ENCODE peak calls at places on chromosomes 4 and X, in six cellular contexts. F, U, E, P, W and Z are unnamed samples. For H3K4me1, the result is how much of the 10 kb centered on the place peaks cover.

GRCh38 chr4:183858011-183858615 is 47.0 kb upstream of the STOX2 start:
- DNase-seq in E (no peak), P (no peak), W (peak), F (no peak), U (no peak), Z (no peak)

GRCh38 chr4:142274137-142274536 is 572.0 kb downstream of the INPP4B start:
- DNase-seq in E (no peak), F (no peak), W (no peak), P (no peak), U (no peak), Z (no peak)

GRCh38 chr4:119233750-119234149 is 21.2 kb downstream of the USP53 start:
- DNase-seq in P (no peak), F (no peak), E (no peak), W (no peak), U (no peak), Z (no peak)

GRCh38 chrX:70049406-70049805 is 332 bp downstream of the AWAT2 start:
- DNase-seq in P (no peak), F (no peak), U (no peak), E (no peak), W (no peak), Z (peak)

GRCh38 chrX:20378291-20378920 is 111.7 kb upstream of the RPS6KA3 start:
- DNase-seq in U (no peak), E (no peak), P (no peak), W (no peak), F (no peak), Z (no peak)

GRCh38 chrX:70826715-70827114 is 81.8 kb downstream of the TEX11 start:
- DNase-seq in U (no peak), W (no peak), E (no peak), F (no peak), P (no peak), Z (no peak)

GRCh38 chr4:53861856-53862610 is 202.4 kb downstream of the CHIC2 start:
- DNase-seq in W (no peak), U (no peak), E (no peak), P (no peak), F (no peak), Z (no peak)

GRCh38 chrX:71302461-71303213 is 1.1 kb downstream of the ITGB1BP2 start:
- DNase-seq in P (no peak), U (no peak), W (no peak), F (no peak), E (no peak), Z (no peak)

GRCh38 chr4:124334119-124334518 is 378.4 kb downstream of the ANKRD50 start:
- DNase-seq in F (peak), U (no peak), W (no peak), P (peak), E (peak), Z (no peak)

GRCh38 chr4:168874083-168874482 is 136.0 kb downstream of the CBR4 start:
- DNase-seq in E (no peak), W (no peak), F (no peak), U (no peak), P (no peak), Z (no peak)

GRCh38 chrX:126137899-126138298 is 28.2 kb downstream of the DCAF12L2 start:
- DNase-seq in E (no peak), F (no peak), U (no peak), W (no peak), P (no peak), Z (no peak)

GRCh38 chr4:12545845-12546244 is 938.3 kb downstream of the RAB28 start:
- DNase-seq in U (no peak), F (no peak), P (no peak), E (no peak), W (no peak), Z (no peak)

GRCh38 chr4:10015140-10015753 is 6.0 kb downstream of the SLC2A9 start:
- DNase-seq in E (peak), F (peak), U (no peak), P (no peak), W (no peak), Z (no peak)

GRCh38 chr4:112515278-112516075 is 503 bp downstream of the NEUROG2 start:
- DNase-seq in E (no peak), W (no peak), P (no peak), F (peak), U (peak), Z (no peak)

GRCh38 chrX:24145340-24146186 is 4.0 kb upstream of the ZFX start:
- DNase-seq in U (no peak), F (no peak), P (peak), W (no peak), E (no peak), Z (no peak)

GRCh38 chr4:122827258-122827887 is 742 bp downstream of the FGF2 start:
- DNase-seq in P (no peak), F (peak), E (peak), U (no peak), W (no peak), Z (no peak)

GRCh38 chr4:153205757-153206156 is 1.5 kb downstream of the TRIM2 start:
- DNase-seq in U (no peak), W (no peak), E (no peak), P (no peak), F (peak), Z (no peak)

GRCh38 chr4:153206534-153206933 is 2.3 kb downstream of the TRIM2 start:
- DNase-seq in E (no peak), F (no peak), U (no peak), W (no peak), P (no peak), Z (no peak)

GRCh38 chr4:153207027-153207426 is 2.8 kb downstream of the TRIM2 start:
- DNase-seq in U (no peak), F (no peak), E (no peak), W (no peak), P (no peak), Z (no peak)

GRCh38 chr4:153205028-153205648 is 895 bp downstream of the TRIM2 start:
- DNase-seq in W (no peak), U (no peak), E (no peak), F (peak), P (peak), Z (no peak)

DNA sequence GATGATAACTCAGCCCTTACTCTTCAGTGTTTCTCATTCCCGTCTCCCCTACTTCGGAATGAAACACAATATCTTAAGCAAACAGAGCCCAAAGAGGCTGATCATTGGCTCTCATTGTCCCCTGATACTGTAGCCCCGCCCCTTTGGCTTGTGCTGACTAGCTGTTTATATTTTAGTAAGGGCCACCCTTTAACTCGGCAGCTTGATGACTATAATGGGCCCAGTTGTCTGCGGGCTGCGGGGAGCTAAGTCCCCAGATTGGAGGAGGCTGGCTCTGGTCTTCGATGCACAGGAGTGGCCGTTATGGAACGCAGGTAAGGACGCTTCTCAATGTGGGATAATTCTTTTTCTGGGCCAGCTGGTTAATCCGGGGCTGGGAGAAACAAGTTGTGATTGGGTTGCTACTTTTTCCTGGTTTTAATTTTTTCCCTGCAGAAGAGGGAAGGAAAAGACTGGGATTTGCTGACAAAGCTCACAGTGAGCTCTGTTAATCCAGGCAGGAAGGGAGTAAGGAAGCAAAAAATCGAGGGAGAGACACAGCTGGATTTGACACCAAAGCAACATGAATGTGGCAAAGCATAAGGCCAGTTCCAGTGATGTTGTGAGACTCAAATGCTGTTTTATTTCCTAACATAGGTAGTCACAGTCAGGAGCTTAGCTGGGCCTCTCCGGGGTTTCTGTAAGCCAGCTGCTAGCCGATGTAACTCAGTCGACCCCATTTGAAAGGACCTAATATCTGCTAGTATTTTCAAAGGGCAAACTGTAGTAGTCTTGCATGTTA is at the start of gene TRIM2:
- DNase-seq in P (peak), E (peak), F (peak), W (no peak), U (no peak), Z (no peak)
- TF ChIP-seq POLR2A in P (peak), E (peak), F (peak), W (no peak), U (no peak), Z (no peak)

DNA sequence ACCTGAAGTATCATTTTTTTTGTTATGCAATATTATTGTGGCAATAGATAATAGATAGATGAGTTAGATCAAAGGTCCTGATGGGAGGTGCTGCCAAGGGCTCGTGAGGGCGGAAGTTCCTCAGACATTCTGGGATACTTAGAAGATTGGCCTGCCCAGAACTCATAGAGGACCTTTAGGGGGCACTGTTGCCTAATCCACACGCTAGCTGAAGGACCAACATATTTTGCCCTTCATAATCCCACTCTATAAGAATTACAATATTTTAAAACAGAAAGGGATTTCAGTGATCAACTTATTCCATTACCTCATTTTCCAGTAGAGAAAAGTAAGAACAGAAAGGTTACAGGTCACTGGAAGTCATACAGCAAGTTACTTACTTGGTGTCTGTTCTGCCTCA is 22.9 kb upstream of the COX7B2 start:
- DNase-seq in E (peak), W (no peak), F (no peak), U (no peak), P (peak), Z (no peak)
- TF ChIP-seq CTCF in E (no peak), W (no peak), F (no peak), U (no peak), P (peak), Z (no peak)

GRCh38 chr4:8118035-8118434 is 40.6 kb downstream of the ABLIM2 start:
- DNase-seq in F (no peak), E (no peak), P (no peak), U (no peak), W (no peak), Z (no peak)

GRCh38 chr4:8120518-8120917 is 38.1 kb downstream of the ABLIM2 start:
- DNase-seq in E (no peak), F (peak), P (no peak), W (no peak), U (no peak), Z (no peak)

GRCh38 chr4:8118531-8118930 is 40.1 kb downstream of the ABLIM2 start:
- DNase-seq in P (no peak), E (no peak), W (no peak), U (no peak), F (no peak), Z (no peak)

GRCh38 chr4:8121236-8122015 is 37.2 kb downstream of the ABLIM2 start:
- DNase-seq in P (no peak), W (no peak), U (no peak), F (no peak), E (no peak), Z (no peak)

DNA sequence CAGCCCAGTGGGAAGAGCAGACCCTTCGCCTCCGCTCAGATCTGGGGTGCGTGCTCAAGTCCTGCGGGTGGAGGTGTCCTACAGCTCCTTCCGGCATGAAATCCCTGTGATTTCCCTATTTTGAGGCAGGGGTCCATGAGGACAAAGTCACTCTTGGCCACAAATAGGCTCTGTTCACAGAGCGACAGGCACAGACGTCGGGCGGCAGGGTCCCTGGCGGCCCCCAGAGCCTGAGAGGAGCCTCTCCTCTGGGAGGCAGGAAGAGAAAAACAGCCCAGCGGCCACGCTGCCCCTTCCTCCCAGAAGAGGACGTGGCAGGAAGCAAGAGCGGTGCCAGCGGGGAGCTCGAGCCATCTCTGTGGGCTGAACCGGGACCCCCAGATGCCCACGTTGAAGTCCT is 38.7 kb downstream of the ABLIM2 start:
- DNase-seq in E (no peak), U (no peak), P (no peak), F (no peak), W (no peak), Z (no peak)
- H3K4me1 ChIP-seq in E (under half), U (under half), P (under half), F (under half), W (under half), Z (under half)

DNA sequence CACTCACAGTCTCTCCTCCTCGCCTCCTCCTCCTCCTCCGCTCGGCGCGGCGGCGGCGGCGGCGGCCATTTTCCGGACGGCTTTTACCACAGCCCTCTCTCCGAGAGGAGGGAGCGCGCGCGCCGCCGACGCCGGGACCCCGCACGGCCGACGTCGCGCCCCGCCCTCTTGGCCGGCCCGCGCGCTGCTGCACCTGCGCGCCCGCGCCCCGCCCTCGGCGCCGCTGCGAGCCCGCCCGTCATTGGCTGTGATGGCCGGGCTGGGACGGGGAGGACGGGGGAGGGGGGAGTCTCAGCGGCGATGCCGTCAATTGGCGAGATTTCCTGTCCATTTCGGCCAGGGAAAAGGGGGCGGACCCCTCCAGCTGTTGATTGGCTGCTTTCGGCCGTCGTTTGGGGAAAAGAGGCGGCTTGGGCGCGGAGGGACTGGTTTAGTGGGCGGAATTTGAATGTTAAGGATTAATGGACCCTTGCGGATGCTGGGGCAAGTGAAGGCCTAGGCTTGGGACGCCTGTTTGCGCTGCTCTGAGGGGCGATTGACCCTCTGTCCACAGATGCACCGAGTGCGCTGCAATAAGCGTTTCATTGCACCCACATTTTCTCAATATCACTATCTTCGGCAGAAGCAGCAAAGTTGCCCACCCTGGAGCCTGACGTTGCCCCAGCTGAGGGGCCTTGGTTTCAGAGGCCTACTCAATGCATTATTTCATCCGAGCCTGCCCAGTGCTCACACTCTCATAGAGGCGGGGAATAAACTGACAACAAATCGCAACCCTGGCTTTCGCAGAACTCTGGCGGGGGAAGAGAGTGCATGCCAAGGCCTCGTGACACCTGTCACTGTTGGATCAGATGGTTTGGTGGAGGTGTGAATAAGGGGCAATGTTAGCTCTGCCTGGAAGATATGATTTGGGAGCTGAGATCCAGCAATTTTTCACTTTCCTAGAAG is at the start of gene MECP2:
- DNase-seq in F (peak), P (peak), W (peak), U (peak), E (peak), Z (no peak)
- TF ChIP-seq POLR2A in F (no peak), P (no peak), W (no peak), U (no peak), E (peak), Z (peak)

GRCh38 chr4:6299875-6300274 is 30.2 kb downstream of the WFS1 start:
- DNase-seq in E (no peak), P (no peak), W (no peak), F (no peak), U (no peak), Z (no peak)
- TF ChIP-seq CTCF in E (no peak), P (no peak), W (no peak), F (no peak), U (no peak), Z (no peak)